ENCODE peak calls at places on chromosomes 16 and 17, in seven cellular contexts. D, X, H, E, N, I and B are unnamed samples.

GRCh38 chr16:84096447-84097005 is 20.2 kb downstream of the MBTPS1 start:
- DNase-seq in E (no peak), X (no peak), D (no peak), I (peak), H (no peak), N (no peak), B (peak)

GRCh38 chr16:86044241-86044671 is 145.3 kb downstream of the IRF8 start:
- DNase-seq in H (peak), E (no peak), I (no peak), D (peak), X (peak), N (peak), B (no peak)

GRCh38 chr17:31726980-31727427 is 132.0 kb downstream of the COPRS start:
- DNase-seq in H (no peak), D (no peak), E (peak), N (no peak), I (no peak), X (no peak), B (peak)

GRCh38 chr17:32342603-32343325 is 791 bp upstream of the C17orf75 start:
- DNase-seq in D (no peak), N (peak), E (no peak), H (no peak), I (peak), X (no peak), B (peak)

GRCh38 chr16:57591870-57592485 is 36.5 kb upstream of the ADGRG1 start:
- DNase-seq in H (peak), N (no peak), D (no peak), E (no peak), I (no peak), X (no peak), B (peak)

GRCh38 chr17:42131971-42132370 is 9.4 kb downstream of the HSPB9 start:
- DNase-seq in H (no peak), D (no peak), I (no peak), X (no peak), E (no peak), N (no peak), B (no peak)

GRCh38 chr17:12388206-12388605 is 277.5 kb upstream of the MYOCD start:
- DNase-seq in N (no peak), X (no peak), D (no peak), E (no peak), H (no peak), I (no peak), B (no peak)

GRCh38 chr16:66103245-66103644 is 263.2 kb upstream of the CDH5 start:
- DNase-seq in X (no peak), D (no peak), H (no peak), I (no peak), E (no peak), N (no peak), B (no peak)

GRCh38 chr17:28908640-28909098 is 5.8 kb upstream of the DHRS13 start:
- DNase-seq in H (no peak), I (no peak), X (no peak), E (no peak), D (no peak), N (no peak), B (no peak)

GRCh38 chr16:2752850-2753522 is 548 bp downstream of the SRRM2 start:
- DNase-seq in I (peak), H (peak), X (peak), N (no peak), D (peak), E (peak), B (no peak)

GRCh38 chr17:72592242-72592966 is 471.6 kb downstream of the SOX9 start:
- DNase-seq in N (peak), H (peak), I (peak), E (no peak), D (peak), X (peak), B (peak)

GRCh38 chr17:4006165-4006589 is 41.9 kb upstream of the ATP2A3 start:
- DNase-seq in I (no peak), D (no peak), X (peak), H (no peak), E (no peak), N (no peak), B (peak)

GRCh38 chr17:40827746-40828453 is 5.5 kb upstream of the KRT10 start:
- DNase-seq in X (no peak), E (no peak), N (no peak), I (no peak), D (no peak), H (no peak), B (no peak)

GRCh38 chr17:27207073-27207511 is 86.8 kb upstream of the WSB1 start:
- DNase-seq in I (no peak), X (no peak), N (no peak), D (no peak), H (no peak), E (peak), B (no peak)

GRCh38 chr17:74677558-74678466 is 34.9 kb downstream of the CD300LF start:
- DNase-seq in E (no peak), H (no peak), I (peak), N (no peak), D (no peak), X (no peak), B (no peak)

GRCh38 chr17:48723555-48724239 is 712 bp downstream of the PRAC2 start:
- DNase-seq in E (no peak), N (no peak), X (no peak), H (no peak), I (no peak), D (no peak), B (no peak)

GRCh38 chr16:67837811-67838210 is 4.3 kb upstream of the THAP11 start:
- DNase-seq in I (no peak), H (no peak), D (no peak), X (no peak), N (no peak), E (no peak), B (no peak)